ENCODE peak calls at places on chromosome 13, in eight cellular contexts. G is GM12878, V is HCT116, H is A549, P is IMR-90, Z is H1, B is HepG2, S is K562. O is an unnamed sample.

GRCh38 chr13:113086991-113087922 is 18.3 kb upstream of the F7 start:
- DNase-seq in G (no peak), V (no peak), H (no peak), P (no peak), Z (no peak), B (no peak), S (no peak), O (no peak)

GRCh38 chr13:68984688-68985319 is 1122.8 kb upstream of the ATXN8OS start:
- DNase-seq in G (no peak), V (no peak), H (no peak), P (no peak), Z (no peak), B (no peak), S (peak; percentile 12), O (no peak)

GRCh38 chr13:54658771-54659170 is 1630.2 kb downstream of the OLFM4 start:
- DNase-seq in G (no peak), V (no peak), H (no peak), P (no peak), Z (no peak), B (no peak), S (no peak), O (no peak)

GRCh38 chr13:99963832-99964339 is 7.7 kb downstream of the ZIC5 start:
- DNase-seq in G (no peak), V (no peak), H (no peak), P (no peak), Z (no peak), B (no peak), S (no peak), O (no peak)

GRCh38 chr13:49304763-49305695 is 57.3 kb downstream of the CDADC1 start:
- DNase-seq in G (no peak), V (no peak), H (no peak), P (no peak), Z (no peak), B (no peak), S (no peak), O (no peak)

GRCh38 chr13:74145249-74145970 is 11.2 kb upstream of the KLF12 start:
- DNase-seq in G (no peak), V (no peak), H (no peak), P (peak; percentile 91), Z (no peak), B (no peak), S (no peak), O (peak; percentile 70)

GRCh38 chr13:102317593-102317992 is 84.3 kb downstream of the FGF14 start:
- DNase-seq in G (no peak), V (no peak), H (no peak), P (peak; percentile 8), Z (no peak), B (no peak), S (no peak), O (peak; percentile 68)

GRCh38 chr13:74132768-74133656 is 1.2 kb downstream of the KLF12 start:
- DNase-seq in G (no peak), V (no peak), H (peak; percentile 2), P (peak; percentile 50), Z (peak; percentile 55), B (no peak), S (no peak), O (peak; percentile 48)

GRCh38 chr13:83085186-83085900 is 796.9 kb downstream of the SLITRK1 start:
- DNase-seq in G (no peak), V (no peak), H (no peak), P (peak; percentile 69), Z (no peak), B (no peak), S (no peak), O (no peak)

GRCh38 chr13:98873377-98874028 is 104.4 kb downstream of the DOCK9 start:
- DNase-seq in G (no peak), V (no peak), H (peak; percentile 17), P (no peak), Z (no peak), B (no peak), S (peak; percentile 11), O (no peak)

GRCh38 chr13:86725105-86725504 is 925.9 kb upstream of the SLITRK6 start:
- DNase-seq in G (no peak), V (no peak), H (no peak), P (no peak), Z (no peak), B (no peak), S (no peak), O (peak; percentile 3)

GRCh38 chr13:94825507-94825906 is 113.2 kb upstream of the SOX21 start:
- DNase-seq in G (no peak), V (no peak), H (no peak), P (no peak), Z (peak; percentile 62), B (no peak), S (no peak), O (peak; percentile 7)

GRCh38 chr13:46593403-46593802 is 40.4 kb downstream of the LRCH1 start:
- DNase-seq in G (no peak), V (no peak), H (no peak), P (no peak), Z (no peak), B (no peak), S (no peak), O (no peak)

GRCh38 chr13:24053505-24054251 is 106.8 kb upstream of the SPATA13 start:
- DNase-seq in G (peak; percentile 17), V (peak; percentile 81), H (peak; percentile 72), P (peak; percentile 68), Z (peak; percentile 76), B (peak; percentile 67), S (peak; percentile 22), O (peak; percentile 76)

GRCh38 chr13:113848020-113848419 is 15.9 kb downstream of the GAS6 start:
- DNase-seq in G (no peak), V (no peak), H (no peak), P (no peak), Z (peak; percentile 30), B (no peak), S (no peak), O (no peak)

GRCh38 chr13:94198666-94199065 is 280.8 kb downstream of the DCT start:
- DNase-seq in G (no peak), V (no peak), H (no peak), P (no peak), Z (no peak), B (no peak), S (no peak), O (no peak)

GRCh38 chr13:95355491-95355890 is 54.2 kb upstream of the ABCC4 start:
- DNase-seq in G (no peak), V (no peak), H (no peak), P (peak; percentile 78), Z (no peak), B (no peak), S (no peak), O (no peak)

GRCh38 chr13:60335531-60335930 is 61.5 kb upstream of the TDRD3 start:
- DNase-seq in G (no peak), V (no peak), H (peak; percentile 5), P (peak; percentile 22), Z (no peak), B (peak; percentile 3), S (no peak), O (no peak)

GRCh38 chr13:113657851-113658741 is at the start of gene ATP4B:
- DNase-seq in G (no peak), V (no peak), H (no peak), P (no peak), Z (no peak), B (no peak), S (no peak), O (peak; percentile 58)

DNA sequence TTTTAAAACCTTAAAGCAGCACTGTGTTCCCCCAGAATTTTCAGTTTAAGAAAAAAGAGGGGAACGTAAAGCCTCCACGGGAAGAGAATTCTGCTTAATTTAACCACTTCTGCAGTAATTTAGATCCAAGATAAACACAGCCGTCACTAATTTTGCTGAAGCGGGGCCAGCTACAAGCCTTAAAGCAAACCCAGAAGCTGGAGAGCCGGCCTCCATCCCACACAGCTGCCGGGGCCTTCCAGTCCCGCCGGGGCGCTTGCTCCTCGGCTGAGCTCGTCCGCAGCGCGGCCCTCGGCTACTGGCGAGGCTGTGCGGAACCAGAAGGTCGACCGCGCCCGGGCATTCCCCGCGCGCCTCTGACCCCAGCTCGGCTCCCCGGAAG is 967 bp downstream of the ANKRD10 start:
- DNase-seq in G (no peak), V (no peak), H (no peak), P (no peak), Z (no peak), B (no peak), S (no peak), O (no peak)
- TF ChIP-seq RAD21 in G (no peak), V (no peak), H (no peak), P (no peak), Z (no peak), B (no peak), S (no peak), O (no peak)

DNA sequence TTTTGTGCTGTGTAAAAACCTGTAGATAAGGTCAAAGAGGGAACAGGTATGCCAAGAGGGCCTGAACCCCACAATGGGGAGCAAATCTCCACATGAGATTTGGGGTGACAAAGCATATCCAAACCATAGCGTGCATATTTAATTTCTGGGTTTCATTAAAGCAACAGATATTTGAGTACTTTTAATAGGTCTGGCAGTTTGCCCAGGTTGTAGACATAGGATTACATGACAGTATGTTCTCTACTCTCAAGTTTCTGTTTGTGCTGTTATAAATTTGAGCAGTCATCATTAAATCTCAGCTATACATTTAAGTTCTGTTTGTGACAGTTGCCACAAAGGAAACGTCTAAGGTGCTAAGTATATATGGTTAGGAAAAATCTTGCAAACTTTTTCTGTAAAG is 236.4 kb downstream of the ATP8A2 start:
- DNase-seq in G (no peak), V (no peak), H (no peak), P (no peak), Z (no peak), B (no peak), S (no peak), O (no peak)
- TF ChIP-seq RAD21 in G (no peak), V (no peak), H (no peak), P (no peak), Z (no peak), B (no peak), S (no peak), O (no peak)

GRCh38 chr13:41139296-41139966 is 6.8 kb upstream of the KBTBD6 start:
- DNase-seq in G (no peak), V (no peak), H (no peak), P (peak; percentile 66), Z (no peak), B (no peak), S (no peak), O (no peak)

GRCh38 chr13:41150058-41150457 is 17.5 kb upstream of the KBTBD6 start:
- DNase-seq in G (no peak), V (no peak), H (no peak), P (no peak), Z (no peak), B (no peak), S (no peak), O (no peak)

GRCh38 chr13:41145136-41145908 is 12.7 kb upstream of the KBTBD6 start:
- DNase-seq in G (no peak), V (no peak), H (no peak), P (peak; percentile 74), Z (no peak), B (no peak), S (no peak), O (no peak)

GRCh38 chr13:41148421-41149283 is 16.1 kb upstream of the KBTBD6 start:
- DNase-seq in G (no peak), V (no peak), H (peak; percentile 17), P (no peak), Z (no peak), B (no peak), S (no peak), O (no peak)

GRCh38 chr13:41144576-41144975 is 12.0 kb upstream of the KBTBD6 start:
- DNase-seq in G (no peak), V (no peak), H (no peak), P (no peak), Z (no peak), B (no peak), S (no peak), O (no peak)
- TF ChIP-seq RAD21 in G (no peak), V (no peak), H (no peak), P (no peak), Z (no peak), B (no peak), S (no peak), O (no peak)

GRCh38 chr13:26599885-26600284 is 42.4 kb downstream of the WASF3 start:
- DNase-seq in G (no peak), V (no peak), H (no peak), P (no peak), Z (no peak), B (no peak), S (no peak), O (no peak)
- TF ChIP-seq RAD21 in G (no peak), V (no peak), H (no peak), P (no peak), Z (no peak), B (no peak), S (no peak), O (no peak)